ENCODE peak calls at places on chromosome 4, in nine cellular contexts. One of them, this sample, is unnamed.

GRCh38 chr4:1602621-1603412 is 81.3 kb downstream of the FAM53A start:
- DNase-seq in stimulated activated CD4-positive, alpha-beta T cell treated with anti-CD3 and anti-CD28 coated beads, Interleukin-4, amount 100 ng/mL, for 24 hours: no peak
- DNase-seq in GM20000: no peak
- DNase-seq in posterior cingulate gyrus: no peak
- DNase-seq in IMR-90: no peak
- DNase-seq in hepatocyte: no peak
- DNase-seq in dermis microvascular lymphatic vessel endothelial cell: no peak
- DNase-seq in foreskin fibroblast: no peak
- DNase-seq in cardiac muscle cell: no peak
- DNase-seq in this sample: no peak

GRCh38 chr4:159008671-159009070 is 94.2 kb upstream of the RAPGEF2 start:
- DNase-seq in stimulated activated CD4-positive, alpha-beta T cell treated with anti-CD3 and anti-CD28 coated beads, Interleukin-4, amount 100 ng/mL, for 24 hours: no peak
- DNase-seq in GM20000: no peak
- DNase-seq in posterior cingulate gyrus: no peak
- DNase-seq in IMR-90: no peak
- DNase-seq in hepatocyte: no peak
- DNase-seq in dermis microvascular lymphatic vessel endothelial cell: no peak
- DNase-seq in foreskin fibroblast: no peak
- DNase-seq in cardiac muscle cell: no peak
- DNase-seq in this sample: no peak

GRCh38 chr4:138561276-138561880 is 319.2 kb upstream of the SLC7A11 start:
- DNase-seq in stimulated activated CD4-positive, alpha-beta T cell treated with anti-CD3 and anti-CD28 coated beads, Interleukin-4, amount 100 ng/mL, for 24 hours: no peak
- DNase-seq in GM20000: no peak
- DNase-seq in posterior cingulate gyrus: no peak
- DNase-seq in IMR-90: no peak
- DNase-seq in hepatocyte: no peak
- DNase-seq in dermis microvascular lymphatic vessel endothelial cell: no peak
- DNase-seq in foreskin fibroblast: no peak
- DNase-seq in cardiac muscle cell: no peak
- DNase-seq in this sample: no peak

GRCh38 chr4:36285784-36286480 is 4.5 kb downstream of the DTHD1 start:
- DNase-seq in stimulated activated CD4-positive, alpha-beta T cell treated with anti-CD3 and anti-CD28 coated beads, Interleukin-4, amount 100 ng/mL, for 24 hours: peak
- DNase-seq in GM20000: peak
- DNase-seq in posterior cingulate gyrus: no peak
- DNase-seq in IMR-90: no peak
- DNase-seq in hepatocyte: no peak
- DNase-seq in dermis microvascular lymphatic vessel endothelial cell: no peak
- DNase-seq in foreskin fibroblast: no peak
- DNase-seq in cardiac muscle cell: no peak
- DNase-seq in this sample: peak

GRCh38 chr4:185020293-185020808 is 2.1 kb downstream of the HELT start:
- DNase-seq in stimulated activated CD4-positive, alpha-beta T cell treated with anti-CD3 and anti-CD28 coated beads, Interleukin-4, amount 100 ng/mL, for 24 hours: no peak
- DNase-seq in GM20000: no peak
- DNase-seq in posterior cingulate gyrus: peak
- DNase-seq in IMR-90: no peak
- DNase-seq in hepatocyte: no peak
- DNase-seq in dermis microvascular lymphatic vessel endothelial cell: no peak
- DNase-seq in foreskin fibroblast: peak
- DNase-seq in cardiac muscle cell: peak
- DNase-seq in this sample: peak

GRCh38 chr4:23697001-23697528 is 192.8 kb downstream of the PPARGC1A start:
- DNase-seq in stimulated activated CD4-positive, alpha-beta T cell treated with anti-CD3 and anti-CD28 coated beads, Interleukin-4, amount 100 ng/mL, for 24 hours: no peak
- DNase-seq in GM20000: no peak
- DNase-seq in posterior cingulate gyrus: no peak
- DNase-seq in IMR-90: no peak
- DNase-seq in hepatocyte: no peak
- DNase-seq in dermis microvascular lymphatic vessel endothelial cell: no peak
- DNase-seq in foreskin fibroblast: no peak
- DNase-seq in cardiac muscle cell: no peak
- DNase-seq in this sample: no peak

GRCh38 chr4:84503495-84504437 is 4.7 kb upstream of the NKX6-1 start:
- DNase-seq in stimulated activated CD4-positive, alpha-beta T cell treated with anti-CD3 and anti-CD28 coated beads, Interleukin-4, amount 100 ng/mL, for 24 hours: no peak
- DNase-seq in GM20000: peak
- DNase-seq in posterior cingulate gyrus: no peak
- DNase-seq in IMR-90: peak
- DNase-seq in hepatocyte: peak
- DNase-seq in dermis microvascular lymphatic vessel endothelial cell: peak
- DNase-seq in foreskin fibroblast: peak
- DNase-seq in cardiac muscle cell: peak
- DNase-seq in this sample: no peak

GRCh38 chr4:45910511-45910910 is 213.3 kb downstream of the GABRG1 start:
- DNase-seq in stimulated activated CD4-positive, alpha-beta T cell treated with anti-CD3 and anti-CD28 coated beads, Interleukin-4, amount 100 ng/mL, for 24 hours: no peak
- DNase-seq in GM20000: no peak
- DNase-seq in posterior cingulate gyrus: no peak
- DNase-seq in IMR-90: no peak
- DNase-seq in hepatocyte: no peak
- DNase-seq in dermis microvascular lymphatic vessel endothelial cell: no peak
- DNase-seq in foreskin fibroblast: no peak
- DNase-seq in cardiac muscle cell: no peak
- DNase-seq in this sample: no peak

GRCh38 chr4:7214359-7214758 is 22.0 kb downstream of the SORCS2 start:
- DNase-seq in stimulated activated CD4-positive, alpha-beta T cell treated with anti-CD3 and anti-CD28 coated beads, Interleukin-4, amount 100 ng/mL, for 24 hours: no peak
- DNase-seq in GM20000: no peak
- DNase-seq in posterior cingulate gyrus: no peak
- DNase-seq in IMR-90: no peak
- DNase-seq in hepatocyte: no peak
- DNase-seq in dermis microvascular lymphatic vessel endothelial cell: no peak
- DNase-seq in foreskin fibroblast: peak
- DNase-seq in cardiac muscle cell: no peak
- DNase-seq in this sample: no peak

GRCh38 chr4:1329408-1330371 is 17.3 kb upstream of the UVSSA start:
- DNase-seq in stimulated activated CD4-positive, alpha-beta T cell treated with anti-CD3 and anti-CD28 coated beads, Interleukin-4, amount 100 ng/mL, for 24 hours: no peak
- DNase-seq in GM20000: no peak
- DNase-seq in posterior cingulate gyrus: no peak
- DNase-seq in IMR-90: no peak
- DNase-seq in hepatocyte: no peak
- DNase-seq in dermis microvascular lymphatic vessel endothelial cell: no peak
- DNase-seq in foreskin fibroblast: no peak
- DNase-seq in cardiac muscle cell: no peak
- DNase-seq in this sample: no peak

GRCh38 chr4:107863850-107864371 is 39.2 kb downstream of the SGMS2 start:
- DNase-seq in stimulated activated CD4-positive, alpha-beta T cell treated with anti-CD3 and anti-CD28 coated beads, Interleukin-4, amount 100 ng/mL, for 24 hours: peak
- DNase-seq in GM20000: no peak
- DNase-seq in posterior cingulate gyrus: no peak
- DNase-seq in IMR-90: peak
- DNase-seq in hepatocyte: peak
- DNase-seq in dermis microvascular lymphatic vessel endothelial cell: peak
- DNase-seq in foreskin fibroblast: peak
- DNase-seq in cardiac muscle cell: peak
- DNase-seq in this sample: peak

GRCh38 chr4:15929555-15929954 is 9.0 kb downstream of the FGFBP1 start:
- DNase-seq in stimulated activated CD4-positive, alpha-beta T cell treated with anti-CD3 and anti-CD28 coated beads, Interleukin-4, amount 100 ng/mL, for 24 hours: no peak
- DNase-seq in GM20000: no peak
- DNase-seq in posterior cingulate gyrus: no peak
- DNase-seq in IMR-90: no peak
- DNase-seq in hepatocyte: no peak
- DNase-seq in dermis microvascular lymphatic vessel endothelial cell: no peak
- DNase-seq in foreskin fibroblast: no peak
- DNase-seq in cardiac muscle cell: no peak
- DNase-seq in this sample: no peak

GRCh38 chr4:8286719-8287355 is 17.3 kb downstream of the HTRA3 start:
- DNase-seq in stimulated activated CD4-positive, alpha-beta T cell treated with anti-CD3 and anti-CD28 coated beads, Interleukin-4, amount 100 ng/mL, for 24 hours: no peak
- DNase-seq in GM20000: no peak
- DNase-seq in posterior cingulate gyrus: no peak
- DNase-seq in IMR-90: no peak
- DNase-seq in hepatocyte: no peak
- DNase-seq in dermis microvascular lymphatic vessel endothelial cell: no peak
- DNase-seq in foreskin fibroblast: no peak
- DNase-seq in cardiac muscle cell: no peak
- DNase-seq in this sample: no peak

GRCh38 chr4:113591982-113592381 is 169.6 kb downstream of the CAMK2D start:
- DNase-seq in stimulated activated CD4-positive, alpha-beta T cell treated with anti-CD3 and anti-CD28 coated beads, Interleukin-4, amount 100 ng/mL, for 24 hours: no peak
- DNase-seq in GM20000: no peak
- DNase-seq in posterior cingulate gyrus: no peak
- DNase-seq in IMR-90: peak
- DNase-seq in hepatocyte: no peak
- DNase-seq in dermis microvascular lymphatic vessel endothelial cell: no peak
- DNase-seq in foreskin fibroblast: no peak
- DNase-seq in cardiac muscle cell: peak
- DNase-seq in this sample: no peak

GRCh38 chr4:160142579-160142978 is 1039.7 kb downstream of the RAPGEF2 start:
- DNase-seq in stimulated activated CD4-positive, alpha-beta T cell treated with anti-CD3 and anti-CD28 coated beads, Interleukin-4, amount 100 ng/mL, for 24 hours: no peak
- DNase-seq in GM20000: peak
- DNase-seq in posterior cingulate gyrus: no peak
- DNase-seq in IMR-90: no peak
- DNase-seq in hepatocyte: no peak
- DNase-seq in dermis microvascular lymphatic vessel endothelial cell: no peak
- DNase-seq in foreskin fibroblast: no peak
- DNase-seq in cardiac muscle cell: no peak
- DNase-seq in this sample: no peak

GRCh38 chr4:14196141-14196540 is 568.6 kb upstream of the BOD1L1 start:
- DNase-seq in stimulated activated CD4-positive, alpha-beta T cell treated with anti-CD3 and anti-CD28 coated beads, Interleukin-4, amount 100 ng/mL, for 24 hours: no peak
- DNase-seq in GM20000: no peak
- DNase-seq in posterior cingulate gyrus: no peak
- DNase-seq in IMR-90: peak
- DNase-seq in hepatocyte: peak
- DNase-seq in dermis microvascular lymphatic vessel endothelial cell: peak
- DNase-seq in foreskin fibroblast: peak
- DNase-seq in cardiac muscle cell: peak
- DNase-seq in this sample: peak

GRCh38 chr4:159269143-159269542 is 166.3 kb downstream of the RAPGEF2 start:
- DNase-seq in stimulated activated CD4-positive, alpha-beta T cell treated with anti-CD3 and anti-CD28 coated beads, Interleukin-4, amount 100 ng/mL, for 24 hours: no peak
- DNase-seq in GM20000: no peak
- DNase-seq in posterior cingulate gyrus: peak
- DNase-seq in IMR-90: no peak
- DNase-seq in hepatocyte: no peak
- DNase-seq in dermis microvascular lymphatic vessel endothelial cell: no peak
- DNase-seq in foreskin fibroblast: no peak
- DNase-seq in cardiac muscle cell: no peak
- DNase-seq in this sample: no peak

GRCh38 chr4:1187182-1187581 is 14.8 kb upstream of the SPON2 start:
- DNase-seq in stimulated activated CD4-positive, alpha-beta T cell treated with anti-CD3 and anti-CD28 coated beads, Interleukin-4, amount 100 ng/mL, for 24 hours: peak
- DNase-seq in GM20000: no peak
- DNase-seq in posterior cingulate gyrus: no peak
- DNase-seq in IMR-90: peak
- DNase-seq in hepatocyte: no peak
- DNase-seq in dermis microvascular lymphatic vessel endothelial cell: no peak
- DNase-seq in foreskin fibroblast: no peak
- DNase-seq in cardiac muscle cell: no peak
- DNase-seq in this sample: no peak

GRCh38 chr4:47287735-47288134 is 175.8 kb downstream of the COMMD8 start:
- DNase-seq in stimulated activated CD4-positive, alpha-beta T cell treated with anti-CD3 and anti-CD28 coated beads, Interleukin-4, amount 100 ng/mL, for 24 hours: no peak
- DNase-seq in GM20000: peak
- DNase-seq in posterior cingulate gyrus: no peak
- DNase-seq in IMR-90: peak
- DNase-seq in hepatocyte: peak
- DNase-seq in dermis microvascular lymphatic vessel endothelial cell: no peak
- DNase-seq in foreskin fibroblast: peak
- DNase-seq in cardiac muscle cell: peak
- DNase-seq in this sample: no peak

GRCh38 chr4:126468144-126468543 is 1153.4 kb downstream of the FAT4 start:
- DNase-seq in stimulated activated CD4-positive, alpha-beta T cell treated with anti-CD3 and anti-CD28 coated beads, Interleukin-4, amount 100 ng/mL, for 24 hours: no peak
- DNase-seq in GM20000: no peak
- DNase-seq in posterior cingulate gyrus: no peak
- DNase-seq in IMR-90: no peak
- DNase-seq in hepatocyte: no peak
- DNase-seq in dermis microvascular lymphatic vessel endothelial cell: no peak
- DNase-seq in foreskin fibroblast: no peak
- DNase-seq in cardiac muscle cell: no peak
- DNase-seq in this sample: no peak

GRCh38 chr4:157804986-157805385 is 367.8 kb downstream of the GASK1B start:
- DNase-seq in stimulated activated CD4-positive, alpha-beta T cell treated with anti-CD3 and anti-CD28 coated beads, Interleukin-4, amount 100 ng/mL, for 24 hours: no peak
- DNase-seq in GM20000: no peak
- DNase-seq in posterior cingulate gyrus: no peak
- DNase-seq in IMR-90: no peak
- DNase-seq in hepatocyte: peak
- DNase-seq in dermis microvascular lymphatic vessel endothelial cell: peak
- DNase-seq in foreskin fibroblast: peak
- DNase-seq in cardiac muscle cell: no peak
- DNase-seq in this sample: no peak

GRCh38 chr4:73576366-73576765 is 43.9 kb downstream of the RASSF6 start:
- DNase-seq in stimulated activated CD4-positive, alpha-beta T cell treated with anti-CD3 and anti-CD28 coated beads, Interleukin-4, amount 100 ng/mL, for 24 hours: no peak
- DNase-seq in GM20000: no peak
- DNase-seq in posterior cingulate gyrus: no peak
- DNase-seq in IMR-90: peak
- DNase-seq in hepatocyte: no peak
- DNase-seq in dermis microvascular lymphatic vessel endothelial cell: no peak
- DNase-seq in foreskin fibroblast: peak
- DNase-seq in cardiac muscle cell: peak
- DNase-seq in this sample: no peak

GRCh38 chr4:169229571-169230028 is 41.2 kb downstream of the SH3RF1 start:
- DNase-seq in stimulated activated CD4-positive, alpha-beta T cell treated with anti-CD3 and anti-CD28 coated beads, Interleukin-4, amount 100 ng/mL, for 24 hours: no peak
- DNase-seq in GM20000: no peak
- DNase-seq in posterior cingulate gyrus: no peak
- DNase-seq in IMR-90: peak
- DNase-seq in hepatocyte: peak
- DNase-seq in dermis microvascular lymphatic vessel endothelial cell: peak
- DNase-seq in foreskin fibroblast: peak
- DNase-seq in cardiac muscle cell: peak
- DNase-seq in this sample: no peak

GRCh38 chr4:2436761-2437474 is 18.2 kb downstream of the CFAP99 start:
- DNase-seq in stimulated activated CD4-positive, alpha-beta T cell treated with anti-CD3 and anti-CD28 coated beads, Interleukin-4, amount 100 ng/mL, for 24 hours: no peak
- DNase-seq in GM20000: no peak
- DNase-seq in posterior cingulate gyrus: no peak
- DNase-seq in IMR-90: no peak
- DNase-seq in hepatocyte: no peak
- DNase-seq in dermis microvascular lymphatic vessel endothelial cell: no peak
- DNase-seq in foreskin fibroblast: no peak
- DNase-seq in cardiac muscle cell: no peak
- DNase-seq in this sample: no peak

GRCh38 chr4:4248885-4249203 is 821 bp upstream of the TMEM128 start:
- DNase-seq in stimulated activated CD4-positive, alpha-beta T cell treated with anti-CD3 and anti-CD28 coated beads, Interleukin-4, amount 100 ng/mL, for 24 hours: no peak
- DNase-seq in GM20000: no peak
- DNase-seq in posterior cingulate gyrus: no peak
- DNase-seq in IMR-90: peak
- DNase-seq in hepatocyte: no peak
- DNase-seq in dermis microvascular lymphatic vessel endothelial cell: no peak
- DNase-seq in foreskin fibroblast: no peak
- DNase-seq in cardiac muscle cell: no peak
- DNase-seq in this sample: no peak

GRCh38 chr4:128737098-128737513 is 72.4 kb upstream of the JADE1 start:
- DNase-seq in stimulated activated CD4-positive, alpha-beta T cell treated with anti-CD3 and anti-CD28 coated beads, Interleukin-4, amount 100 ng/mL, for 24 hours: no peak
- DNase-seq in GM20000: no peak
- DNase-seq in posterior cingulate gyrus: no peak
- DNase-seq in IMR-90: no peak
- DNase-seq in hepatocyte: no peak
- DNase-seq in dermis microvascular lymphatic vessel endothelial cell: no peak
- DNase-seq in foreskin fibroblast: no peak
- DNase-seq in cardiac muscle cell: peak
- DNase-seq in this sample: no peak

GRCh38 chr4:103018391-103019318 is 850 bp downstream of the SLC9B1 start:
- DNase-seq in stimulated activated CD4-positive, alpha-beta T cell treated with anti-CD3 and anti-CD28 coated beads, Interleukin-4, amount 100 ng/mL, for 24 hours: no peak
- DNase-seq in GM20000: no peak
- DNase-seq in posterior cingulate gyrus: no peak
- DNase-seq in IMR-90: no peak
- DNase-seq in hepatocyte: no peak
- DNase-seq in dermis microvascular lymphatic vessel endothelial cell: peak
- DNase-seq in foreskin fibroblast: peak
- DNase-seq in cardiac muscle cell: no peak
- DNase-seq in this sample: peak

GRCh38 chr4:100008048-100008447 is 58.0 kb upstream of the H2AZ1 start:
- DNase-seq in stimulated activated CD4-positive, alpha-beta T cell treated with anti-CD3 and anti-CD28 coated beads, Interleukin-4, amount 100 ng/mL, for 24 hours: no peak
- DNase-seq in GM20000: no peak
- DNase-seq in posterior cingulate gyrus: no peak
- DNase-seq in IMR-90: peak
- DNase-seq in hepatocyte: no peak
- DNase-seq in dermis microvascular lymphatic vessel endothelial cell: no peak
- DNase-seq in foreskin fibroblast: peak
- DNase-seq in cardiac muscle cell: peak
- DNase-seq in this sample: no peak

GRCh38 chr4:1307951-1308735 is 18.5 kb downstream of the MAEA start:
- DNase-seq in stimulated activated CD4-positive, alpha-beta T cell treated with anti-CD3 and anti-CD28 coated beads, Interleukin-4, amount 100 ng/mL, for 24 hours: no peak
- DNase-seq in GM20000: no peak
- DNase-seq in posterior cingulate gyrus: no peak
- DNase-seq in IMR-90: no peak
- DNase-seq in hepatocyte: no peak
- DNase-seq in dermis microvascular lymphatic vessel endothelial cell: no peak
- DNase-seq in foreskin fibroblast: no peak
- DNase-seq in cardiac muscle cell: no peak
- DNase-seq in this sample: no peak

GRCh38 chr4:763922-764321 is 58.3 kb downstream of the PCGF3 start:
- DNase-seq in stimulated activated CD4-positive, alpha-beta T cell treated with anti-CD3 and anti-CD28 coated beads, Interleukin-4, amount 100 ng/mL, for 24 hours: no peak
- DNase-seq in GM20000: no peak
- DNase-seq in posterior cingulate gyrus: no peak
- DNase-seq in IMR-90: no peak
- DNase-seq in hepatocyte: no peak
- DNase-seq in dermis microvascular lymphatic vessel endothelial cell: no peak
- DNase-seq in foreskin fibroblast: no peak
- DNase-seq in cardiac muscle cell: no peak
- DNase-seq in this sample: no peak

GRCh38 chr4:25439913-25440477 is 62.9 kb downstream of the ANAPC4 start:
- DNase-seq in stimulated activated CD4-positive, alpha-beta T cell treated with anti-CD3 and anti-CD28 coated beads, Interleukin-4, amount 100 ng/mL, for 24 hours: peak
- DNase-seq in GM20000: peak
- DNase-seq in posterior cingulate gyrus: peak
- DNase-seq in IMR-90: peak
- DNase-seq in hepatocyte: peak
- DNase-seq in dermis microvascular lymphatic vessel endothelial cell: peak
- DNase-seq in foreskin fibroblast: peak
- DNase-seq in cardiac muscle cell: peak
- DNase-seq in this sample: peak